ENCODE peak calls at places on chromosomes 2 and 18, in five cellular contexts. One of them, this sample, is unnamed.

GRCh38 chr2:182077023-182077422 is 91.4 kb downstream of the PPP1R1C start:
- DNase-seq in GM12891: no peak
- DNase-seq in K562: no peak
- DNase-seq in H1: no peak
- DNase-seq in GM12878: no peak
- DNase-seq in this sample: no peak

GRCh38 chr2:41726364-41726763 is 321.5 kb upstream of the PKDCC start:
- DNase-seq in H1: no peak
- DNase-seq in GM12891: no peak
- DNase-seq in K562: peak; percentile 8
- DNase-seq in GM12878: no peak
- DNase-seq in this sample: no peak

GRCh38 chr2:148244593-148245292 is 223.9 kb downstream of the MBD5 start:
- DNase-seq in GM12891: no peak
- DNase-seq in GM12878: no peak
- DNase-seq in H1: no peak
- DNase-seq in K562: no peak
- DNase-seq in this sample: no peak

GRCh38 chr2:163119964-163120363 is 281.4 kb upstream of the KCNH7 start:
- DNase-seq in H1: no peak
- DNase-seq in K562: no peak
- DNase-seq in GM12891: no peak
- DNase-seq in GM12878: no peak
- DNase-seq in this sample: no peak

GRCh38 chr18:8735274-8735673 is 29.9 kb downstream of the MTCL1 start:
- DNase-seq in H1: no peak
- DNase-seq in GM12878: no peak
- DNase-seq in GM12891: no peak
- DNase-seq in K562: no peak
- DNase-seq in this sample: no peak

GRCh38 chr18:57811477-57812125 is 8.5 kb upstream of the ATP8B1 start:
- DNase-seq in K562: no peak
- DNase-seq in H1: no peak
- DNase-seq in GM12891: no peak
- DNase-seq in GM12878: no peak
- DNase-seq in this sample: no peak

GRCh38 chr2:160141419-160141818 is 58.7 kb downstream of the ITGB6 start:
- DNase-seq in GM12878: no peak
- DNase-seq in H1: no peak
- DNase-seq in K562: no peak
- DNase-seq in GM12891: no peak
- DNase-seq in this sample: no peak

GRCh38 chr18:63161032-63161727 is 158.4 kb downstream of the BCL2 start:
- DNase-seq in H1: no peak
- DNase-seq in GM12878: peak; percentile 92
- DNase-seq in GM12891: no peak
- DNase-seq in K562: no peak
- DNase-seq in this sample: no peak

GRCh38 chr2:105449083-105449482 is 50.2 kb upstream of the FHL2 start:
- DNase-seq in K562: peak; percentile 41
- DNase-seq in GM12878: no peak
- DNase-seq in H1: no peak
- DNase-seq in GM12891: no peak
- DNase-seq in this sample: no peak

GRCh38 chr2:98468621-98469236 is 24.1 kb downstream of the INPP4A start:
- DNase-seq in GM12891: no peak
- DNase-seq in GM12878: peak; percentile 81
- DNase-seq in H1: no peak
- DNase-seq in K562: no peak
- DNase-seq in this sample: no peak

GRCh38 chr18:58314284-58314683 is 270.3 kb downstream of the NEDD4L start:
- DNase-seq in H1: no peak
- DNase-seq in GM12878: no peak
- DNase-seq in K562: peak; percentile 20
- DNase-seq in GM12891: no peak
- DNase-seq in this sample: no peak

GRCh38 chr2:128642801-128643200 is 324.1 kb upstream of the HS6ST1 start:
- DNase-seq in GM12878: no peak
- DNase-seq in GM12891: no peak
- DNase-seq in H1: no peak
- DNase-seq in K562: no peak
- DNase-seq in this sample: no peak

GRCh38 chr2:144082777-144083176 is 437.1 kb downstream of the ZEB2 start:
- DNase-seq in H1: no peak
- DNase-seq in GM12878: no peak
- DNase-seq in K562: no peak
- DNase-seq in GM12891: no peak
- DNase-seq in this sample: no peak
- TF ChIP-seq POLR2AphosphoS5 in H1: no peak
- TF ChIP-seq POLR2AphosphoS5 in GM12878: no peak
- TF ChIP-seq POLR2AphosphoS5 in K562: no peak
- TF ChIP-seq POLR2AphosphoS5 in GM12891: no peak
- TF ChIP-seq POLR2AphosphoS5 in this sample: no peak

GRCh38 chr2:60498176-60499081 is 55.0 kb downstream of the BCL11A start:
- DNase-seq in GM12891: no peak
- DNase-seq in H1: no peak
- DNase-seq in K562: no peak
- DNase-seq in GM12878: no peak
- DNase-seq in this sample: peak; percentile 47
- TF ChIP-seq TAF1 in GM12891: no peak
- TF ChIP-seq TAF1 in H1: no peak
- TF ChIP-seq TAF1 in K562: no peak
- TF ChIP-seq TAF1 in GM12878: no peak
- TF ChIP-seq TAF1 in this sample: no peak

GRCh38 chr2:84807063-84807485 is 73.8 kb downstream of the TRABD2A start:
- DNase-seq in H1: no peak
- DNase-seq in K562: peak; percentile 6
- DNase-seq in GM12891: no peak
- DNase-seq in GM12878: no peak
- DNase-seq in this sample: no peak
- TF ChIP-seq POLR2A in H1: no peak
- TF ChIP-seq POLR2A in K562: no peak
- TF ChIP-seq POLR2A in GM12891: no peak
- TF ChIP-seq POLR2A in GM12878: no peak
- TF ChIP-seq POLR2A in this sample: no peak

DNA sequence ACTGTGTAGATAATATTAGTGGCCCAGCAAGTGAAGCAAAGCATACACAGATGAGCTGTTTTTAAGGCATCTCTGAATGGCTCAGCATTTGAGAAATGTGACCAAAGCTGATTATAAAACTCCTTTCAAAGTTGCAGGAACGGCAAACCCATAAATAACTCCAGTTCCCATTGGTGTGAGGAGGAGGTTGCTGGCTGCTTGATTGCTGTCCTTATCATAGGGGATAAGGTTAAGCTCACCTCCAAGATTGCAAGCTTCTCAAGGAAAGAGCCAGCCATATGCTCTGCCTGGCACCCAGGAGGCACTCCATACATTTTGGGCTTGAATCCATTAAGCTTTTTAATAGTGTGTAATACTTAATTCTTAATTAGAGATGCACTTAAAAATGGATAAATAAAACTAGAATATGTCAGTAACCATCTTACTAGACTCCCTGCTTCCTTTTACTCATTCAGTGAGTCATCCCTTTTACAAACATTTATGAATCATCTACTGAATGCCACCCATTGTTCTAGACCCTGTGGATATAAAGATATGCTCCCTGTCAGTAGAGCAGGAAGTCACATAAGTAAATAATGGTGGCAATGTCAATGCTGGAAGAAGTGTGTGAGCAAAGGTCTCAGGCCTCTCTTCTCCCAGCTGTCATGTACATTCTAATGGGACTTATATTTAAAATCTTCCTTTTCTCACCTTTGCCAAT is 99.3 kb downstream of the SPATS2L start:
- DNase-seq in GM12878: no peak
- DNase-seq in K562: peak; percentile 78
- DNase-seq in GM12891: no peak
- DNase-seq in H1: no peak
- DNase-seq in this sample: no peak
- TF ChIP-seq POLR2AphosphoS5 in GM12878: no peak
- TF ChIP-seq POLR2AphosphoS5 in K562: peak; percentile 13
- TF ChIP-seq POLR2AphosphoS5 in GM12891: no peak
- TF ChIP-seq POLR2AphosphoS5 in H1: no peak
- TF ChIP-seq POLR2AphosphoS5 in this sample: no peak